ENCODE peak calls at places on chromosome 17, in ten cellular contexts. U is A673, P is A549, K is NCI-H1105, V is endodermal cell, I is AG10803, S is NCI-H510A treated with DMSO at 0.1 percent for 48 hours, B is A172, N is GM13977, L is ELR. R is an unnamed sample.

GRCh38 chr17:4310349-4311060 is 46.7 kb upstream of the ANKFY1 start:
- DNase-seq in K (no peak), U (peak), I (no peak), S (no peak), N (no peak), P (no peak), L (no peak), V (no peak), B (no peak), R (no peak)

GRCh38 chr17:4509923-4510614 is 11.4 kb downstream of the SPNS2 start:
- DNase-seq in N (no peak), U (no peak), B (no peak), L (no peak), P (no peak), K (no peak), V (no peak), S (no peak), I (no peak), R (no peak)

GRCh38 chr17:9907883-9908648 is 3.0 kb upstream of the RCVRN start:
- DNase-seq in U (no peak), I (no peak), L (no peak), B (peak), V (peak), P (no peak), N (no peak), S (no peak), K (no peak), R (no peak)

GRCh38 chr17:48070195-48070594 is 22.0 kb downstream of the NFE2L1 start:
- DNase-seq in I (no peak), V (no peak), K (no peak), B (no peak), P (no peak), S (no peak), N (no peak), L (no peak), U (no peak), R (no peak)

GRCh38 chr17:75875940-75876189 is 2.5 kb downstream of the TRIM47 start:
- DNase-seq in N (no peak), K (no peak), B (peak), P (no peak), U (no peak), I (no peak), L (no peak), S (no peak), V (no peak), R (peak)

GRCh38 chr17:36505171-36505570 is 18.7 kb downstream of the ZNHIT3 start:
- DNase-seq in B (no peak), P (no peak), L (no peak), S (no peak), U (no peak), N (no peak), I (no peak), K (no peak), V (peak), R (no peak)

GRCh38 chr17:80826955-80827645 is 164.5 kb upstream of the CHMP6 start:
- DNase-seq in P (peak), S (no peak), U (peak), B (peak), N (no peak), I (peak), V (peak), K (no peak), L (peak), R (no peak)

GRCh38 chr17:66965801-66966528 is 1.5 kb downstream of the CACNG4 start:
- DNase-seq in I (no peak), U (no peak), N (peak), V (peak), L (no peak), B (no peak), K (peak), S (peak), P (no peak), R (no peak)

GRCh38 chr17:82985973-82986372 is 93.4 kb upstream of the METRNL start:
- DNase-seq in I (peak), K (no peak), V (peak), U (no peak), S (peak), L (no peak), P (no peak), N (no peak), B (peak), R (no peak)

GRCh38 chr17:2215616-2216364 is 87.8 kb downstream of the SMG6 start:
- DNase-seq in N (peak), I (peak), U (peak), L (peak), P (no peak), S (peak), K (no peak), V (peak), B (peak), R (no peak)

GRCh38 chr17:40442392-40443195 is 656 bp upstream of the IGFBP4 start:
- DNase-seq in V (no peak), K (no peak), I (no peak), L (peak), P (peak), B (no peak), U (no peak), S (peak), N (no peak), R (no peak)

GRCh38 chr17:19010729-19011505 is 6.4 kb upstream of the FAM83G start:
- DNase-seq in V (no peak), S (no peak), I (no peak), P (peak), N (no peak), B (peak), L (peak), K (no peak), U (no peak), R (no peak)

GRCh38 chr17:37770631-37771518 is 26.0 kb upstream of the HNF1B start:
- DNase-seq in N (no peak), U (peak), K (peak), S (peak), L (peak), V (peak), P (peak), B (peak), I (peak), R (no peak)